ENCODE peak calls at places on chromosomes 16 and 17, in four cellular contexts. I is NCI-H187, G is ovary, V is non-pigmented ciliary epithelial cell. D is an unnamed sample.

GRCh38 chr17:13393841-13394710 is 207.7 kb downstream of the HS3ST3A1 start:
- DNase-seq in I (no peak), G (no peak), V (peak), D (no peak)

GRCh38 chr17:58330997-58331814 is 2.6 kb upstream of the TSPOAP1 start:
- DNase-seq in G (no peak), V (no peak), I (no peak), D (no peak)

GRCh38 chr16:5025171-5025632 is 8.5 kb downstream of the NAGPA start:
- DNase-seq in V (no peak), I (no peak), G (peak), D (no peak)

GRCh38 chr17:6498798-6499540 is 54.7 kb downstream of the PIMREG start:
- DNase-seq in V (no peak), I (no peak), G (no peak), D (no peak)

GRCh38 chr17:79192503-79193500 is 118.2 kb downstream of the ENGASE start:
- DNase-seq in V (no peak), G (no peak), I (no peak), D (no peak)

GRCh38 chr17:32298298-32298697 is 32.7 kb downstream of the RHBDL3 start:
- DNase-seq in V (no peak), I (no peak), G (no peak), D (no peak)

GRCh38 chr17:2369551-2370210 is 31.2 kb downstream of the MNT start:
- DNase-seq in G (no peak), V (no peak), I (no peak), D (no peak)

GRCh38 chr17:34254651-34255380 is at the start of gene CCL2:
- DNase-seq in G (peak), I (peak), V (no peak), D (peak)

GRCh38 chr17:9488556-9488955 is 87.1 kb downstream of the STX8 start:
- DNase-seq in V (no peak), G (no peak), I (no peak), D (no peak)

GRCh38 chr17:66855204-66855603 is 20.3 kb downstream of the CACNG5 start:
- DNase-seq in I (no peak), G (no peak), V (no peak), D (no peak)

GRCh38 chr16:74887084-74887483 is 97.8 kb downstream of the WDR59 start:
- DNase-seq in V (no peak), I (no peak), G (no peak), D (no peak)

GRCh38 chr17:11880714-11881113 is 116.6 kb downstream of the ZNF18 start:
- DNase-seq in V (no peak), G (no peak), I (no peak), D (no peak)

GRCh38 chr16:5604770-5605169 is 507.2 kb upstream of the EEF2KMT start:
- DNase-seq in I (no peak), G (no peak), V (no peak), D (no peak)

GRCh38 chr16:972316-973002 is 1.7 kb upstream of the LMF1 start:
- DNase-seq in I (no peak), G (no peak), V (no peak), D (no peak)

GRCh38 chr17:82655038-82655479 is 6.8 kb upstream of the WDR45B start:
- DNase-seq in I (no peak), V (no peak), G (no peak), D (no peak)

GRCh38 chr16:64440421-64440831 is 681.4 kb downstream of the CDH11 start:
- DNase-seq in V (peak), I (no peak), G (no peak), D (peak)

GRCh38 chr16:88049020-88049419 is 97.8 kb downstream of the BANP start:
- DNase-seq in G (no peak), V (no peak), I (no peak), D (no peak)

GRCh38 chr16:24396350-24397271 is 140.5 kb downstream of the CACNG3 start:
- DNase-seq in V (no peak), G (no peak), I (no peak), D (no peak)

GRCh38 chr16:83882118-83882879 is 16.6 kb upstream of the MLYCD start:
- DNase-seq in I (no peak), V (no peak), G (no peak), D (no peak)

GRCh38 chr16:29819506-29819905 is 756 bp upstream of the MVP start:
- DNase-seq in V (no peak), I (no peak), G (no peak), D (no peak)